ENCODE peak calls at places on chromosomes 6 and 20, in four cellular contexts. One of them, this sample, is unnamed.

GRCh38 chr20:44394520-44395182 is 39.2 kb downstream of the HNF4A start:
- DNase-seq in mesendoderm: no peak
- DNase-seq in stimulated activated CD8-positive, alpha-beta memory T cell treated with anti-CD3 and anti-CD28 coated beads, Interleukin-15, amount 100 ng/mL, for 24 hours: no peak
- DNase-seq in activated effector memory CD4-positive, alpha-beta T cell treated with Interleukin-2 at 50 U/mL for 16 hours: no peak
- DNase-seq in this sample: no peak

GRCh38 chr6:128487746-128488145 is 32.7 kb downstream of the PTPRK start:
- DNase-seq in mesendoderm: no peak
- DNase-seq in stimulated activated CD8-positive, alpha-beta memory T cell treated with anti-CD3 and anti-CD28 coated beads, Interleukin-15, amount 100 ng/mL, for 24 hours: no peak
- DNase-seq in activated effector memory CD4-positive, alpha-beta T cell treated with Interleukin-2 at 50 U/mL for 16 hours: no peak
- DNase-seq in this sample: peak; percentile 91

GRCh38 chr6:42368156-42368555 is 83.6 kb downstream of the TRERF1 start:
- DNase-seq in mesendoderm: no peak
- DNase-seq in stimulated activated CD8-positive, alpha-beta memory T cell treated with anti-CD3 and anti-CD28 coated beads, Interleukin-15, amount 100 ng/mL, for 24 hours: no peak
- DNase-seq in activated effector memory CD4-positive, alpha-beta T cell treated with Interleukin-2 at 50 U/mL for 16 hours: peak; percentile 42
- DNase-seq in this sample: no peak

GRCh38 chr20:25043499-25044260 is 14.3 kb downstream of the ACSS1 start:
- DNase-seq in mesendoderm: no peak
- DNase-seq in stimulated activated CD8-positive, alpha-beta memory T cell treated with anti-CD3 and anti-CD28 coated beads, Interleukin-15, amount 100 ng/mL, for 24 hours: no peak
- DNase-seq in activated effector memory CD4-positive, alpha-beta T cell treated with Interleukin-2 at 50 U/mL for 16 hours: no peak
- DNase-seq in this sample: no peak

GRCh38 chr6:122624853-122625252 is 14.6 kb downstream of the PKIB start:
- DNase-seq in mesendoderm: no peak
- DNase-seq in stimulated activated CD8-positive, alpha-beta memory T cell treated with anti-CD3 and anti-CD28 coated beads, Interleukin-15, amount 100 ng/mL, for 24 hours: no peak
- DNase-seq in activated effector memory CD4-positive, alpha-beta T cell treated with Interleukin-2 at 50 U/mL for 16 hours: no peak
- DNase-seq in this sample: no peak

GRCh38 chr6:32190054-32190945 is at the start of gene PBX2:
- DNase-seq in mesendoderm: peak; percentile 96
- DNase-seq in stimulated activated CD8-positive, alpha-beta memory T cell treated with anti-CD3 and anti-CD28 coated beads, Interleukin-15, amount 100 ng/mL, for 24 hours: peak; percentile 39
- DNase-seq in activated effector memory CD4-positive, alpha-beta T cell treated with Interleukin-2 at 50 U/mL for 16 hours: peak; percentile 77
- DNase-seq in this sample: peak; percentile 69

GRCh38 chr6:16179063-16179462 is 50.2 kb downstream of the MYLIP start:
- DNase-seq in mesendoderm: no peak
- DNase-seq in stimulated activated CD8-positive, alpha-beta memory T cell treated with anti-CD3 and anti-CD28 coated beads, Interleukin-15, amount 100 ng/mL, for 24 hours: no peak
- DNase-seq in activated effector memory CD4-positive, alpha-beta T cell treated with Interleukin-2 at 50 U/mL for 16 hours: no peak
- DNase-seq in this sample: no peak

GRCh38 chr6:85449818-85450577 is at the start of gene NT5E:
- DNase-seq in mesendoderm: peak; percentile 78
- DNase-seq in stimulated activated CD8-positive, alpha-beta memory T cell treated with anti-CD3 and anti-CD28 coated beads, Interleukin-15, amount 100 ng/mL, for 24 hours: peak; percentile 34
- DNase-seq in activated effector memory CD4-positive, alpha-beta T cell treated with Interleukin-2 at 50 U/mL for 16 hours: no peak
- DNase-seq in this sample: peak; percentile 67

GRCh38 chr6:112475083-112475482 is 128.0 kb downstream of the RFPL4B start:
- DNase-seq in mesendoderm: no peak
- DNase-seq in stimulated activated CD8-positive, alpha-beta memory T cell treated with anti-CD3 and anti-CD28 coated beads, Interleukin-15, amount 100 ng/mL, for 24 hours: no peak
- DNase-seq in activated effector memory CD4-positive, alpha-beta T cell treated with Interleukin-2 at 50 U/mL for 16 hours: no peak
- DNase-seq in this sample: no peak

GRCh38 chr20:61948586-61949362 is 116.9 kb downstream of the TAF4 start:
- DNase-seq in mesendoderm: no peak
- DNase-seq in stimulated activated CD8-positive, alpha-beta memory T cell treated with anti-CD3 and anti-CD28 coated beads, Interleukin-15, amount 100 ng/mL, for 24 hours: no peak
- DNase-seq in activated effector memory CD4-positive, alpha-beta T cell treated with Interleukin-2 at 50 U/mL for 16 hours: no peak
- DNase-seq in this sample: no peak

GRCh38 chr6:108621117-108621516 is 60.4 kb downstream of the FOXO3 start:
- DNase-seq in mesendoderm: peak; percentile 73
- DNase-seq in stimulated activated CD8-positive, alpha-beta memory T cell treated with anti-CD3 and anti-CD28 coated beads, Interleukin-15, amount 100 ng/mL, for 24 hours: no peak
- DNase-seq in activated effector memory CD4-positive, alpha-beta T cell treated with Interleukin-2 at 50 U/mL for 16 hours: no peak
- DNase-seq in this sample: peak; percentile 79

GRCh38 chr6:28239636-28240035 is 12.4 kb downstream of the ZKSCAN4 start:
- DNase-seq in mesendoderm: no peak
- DNase-seq in stimulated activated CD8-positive, alpha-beta memory T cell treated with anti-CD3 and anti-CD28 coated beads, Interleukin-15, amount 100 ng/mL, for 24 hours: no peak
- DNase-seq in activated effector memory CD4-positive, alpha-beta T cell treated with Interleukin-2 at 50 U/mL for 16 hours: no peak
- DNase-seq in this sample: no peak

GRCh38 chr20:57782631-57783041 is 72.8 kb upstream of the PMEPA1 start:
- DNase-seq in mesendoderm: no peak
- DNase-seq in stimulated activated CD8-positive, alpha-beta memory T cell treated with anti-CD3 and anti-CD28 coated beads, Interleukin-15, amount 100 ng/mL, for 24 hours: no peak
- DNase-seq in activated effector memory CD4-positive, alpha-beta T cell treated with Interleukin-2 at 50 U/mL for 16 hours: no peak
- DNase-seq in this sample: no peak

GRCh38 chr20:60143450-60143849 is 185.2 kb downstream of the CDH26 start:
- DNase-seq in mesendoderm: no peak
- DNase-seq in stimulated activated CD8-positive, alpha-beta memory T cell treated with anti-CD3 and anti-CD28 coated beads, Interleukin-15, amount 100 ng/mL, for 24 hours: no peak
- DNase-seq in activated effector memory CD4-positive, alpha-beta T cell treated with Interleukin-2 at 50 U/mL for 16 hours: no peak
- DNase-seq in this sample: no peak

GRCh38 chr20:38581013-38581412 is at the start of gene ADIG:
- DNase-seq in mesendoderm: no peak
- DNase-seq in stimulated activated CD8-positive, alpha-beta memory T cell treated with anti-CD3 and anti-CD28 coated beads, Interleukin-15, amount 100 ng/mL, for 24 hours: no peak
- DNase-seq in activated effector memory CD4-positive, alpha-beta T cell treated with Interleukin-2 at 50 U/mL for 16 hours: no peak
- DNase-seq in this sample: no peak

GRCh38 chr6:141824258-141824795 is 308.4 kb upstream of the GJE1 start:
- DNase-seq in mesendoderm: no peak
- DNase-seq in stimulated activated CD8-positive, alpha-beta memory T cell treated with anti-CD3 and anti-CD28 coated beads, Interleukin-15, amount 100 ng/mL, for 24 hours: no peak
- DNase-seq in activated effector memory CD4-positive, alpha-beta T cell treated with Interleukin-2 at 50 U/mL for 16 hours: no peak
- DNase-seq in this sample: no peak

GRCh38 chr6:12587096-12587495 is 129.5 kb upstream of the PHACTR1 start:
- DNase-seq in mesendoderm: no peak
- DNase-seq in stimulated activated CD8-positive, alpha-beta memory T cell treated with anti-CD3 and anti-CD28 coated beads, Interleukin-15, amount 100 ng/mL, for 24 hours: no peak
- DNase-seq in activated effector memory CD4-positive, alpha-beta T cell treated with Interleukin-2 at 50 U/mL for 16 hours: no peak
- DNase-seq in this sample: no peak

GRCh38 chr6:82385961-82386360 is 22.3 kb downstream of the TPBG start:
- DNase-seq in mesendoderm: no peak
- DNase-seq in stimulated activated CD8-positive, alpha-beta memory T cell treated with anti-CD3 and anti-CD28 coated beads, Interleukin-15, amount 100 ng/mL, for 24 hours: no peak
- DNase-seq in activated effector memory CD4-positive, alpha-beta T cell treated with Interleukin-2 at 50 U/mL for 16 hours: no peak
- DNase-seq in this sample: no peak

GRCh38 chr6:163354085-163354484 is 60.4 kb upstream of the QKI start:
- DNase-seq in mesendoderm: peak; percentile 72
- DNase-seq in stimulated activated CD8-positive, alpha-beta memory T cell treated with anti-CD3 and anti-CD28 coated beads, Interleukin-15, amount 100 ng/mL, for 24 hours: no peak
- DNase-seq in activated effector memory CD4-positive, alpha-beta T cell treated with Interleukin-2 at 50 U/mL for 16 hours: no peak
- DNase-seq in this sample: peak; percentile 48

GRCh38 chr6:51515052-51515402 is 572.4 kb downstream of the PKHD1 start:
- DNase-seq in mesendoderm: no peak
- DNase-seq in stimulated activated CD8-positive, alpha-beta memory T cell treated with anti-CD3 and anti-CD28 coated beads, Interleukin-15, amount 100 ng/mL, for 24 hours: no peak
- DNase-seq in activated effector memory CD4-positive, alpha-beta T cell treated with Interleukin-2 at 50 U/mL for 16 hours: no peak
- DNase-seq in this sample: no peak

GRCh38 chr6:73519943-73520687 is 717 bp downstream of the EEF1A1 start:
- DNase-seq in mesendoderm: peak; percentile 87
- DNase-seq in stimulated activated CD8-positive, alpha-beta memory T cell treated with anti-CD3 and anti-CD28 coated beads, Interleukin-15, amount 100 ng/mL, for 24 hours: peak; percentile 68
- DNase-seq in activated effector memory CD4-positive, alpha-beta T cell treated with Interleukin-2 at 50 U/mL for 16 hours: peak; percentile 66
- DNase-seq in this sample: peak; percentile 58

GRCh38 chr6:12648171-12648570 is 68.4 kb upstream of the PHACTR1 start:
- DNase-seq in mesendoderm: no peak
- DNase-seq in stimulated activated CD8-positive, alpha-beta memory T cell treated with anti-CD3 and anti-CD28 coated beads, Interleukin-15, amount 100 ng/mL, for 24 hours: no peak
- DNase-seq in activated effector memory CD4-positive, alpha-beta T cell treated with Interleukin-2 at 50 U/mL for 16 hours: no peak
- DNase-seq in this sample: no peak

GRCh38 chr6:111808493-111808892 is 64.8 kb downstream of the FYN start:
- DNase-seq in mesendoderm: no peak
- DNase-seq in stimulated activated CD8-positive, alpha-beta memory T cell treated with anti-CD3 and anti-CD28 coated beads, Interleukin-15, amount 100 ng/mL, for 24 hours: no peak
- DNase-seq in activated effector memory CD4-positive, alpha-beta T cell treated with Interleukin-2 at 50 U/mL for 16 hours: no peak
- DNase-seq in this sample: no peak

GRCh38 chr20:36353740-36354139 is 47.6 kb downstream of the DLGAP4 start:
- DNase-seq in mesendoderm: no peak
- DNase-seq in stimulated activated CD8-positive, alpha-beta memory T cell treated with anti-CD3 and anti-CD28 coated beads, Interleukin-15, amount 100 ng/mL, for 24 hours: no peak
- DNase-seq in activated effector memory CD4-positive, alpha-beta T cell treated with Interleukin-2 at 50 U/mL for 16 hours: no peak
- DNase-seq in this sample: no peak

GRCh38 chr20:16004108-16004854 is 569.0 kb downstream of the KIF16B start:
- DNase-seq in mesendoderm: no peak
- DNase-seq in stimulated activated CD8-positive, alpha-beta memory T cell treated with anti-CD3 and anti-CD28 coated beads, Interleukin-15, amount 100 ng/mL, for 24 hours: no peak
- DNase-seq in activated effector memory CD4-positive, alpha-beta T cell treated with Interleukin-2 at 50 U/mL for 16 hours: no peak
- DNase-seq in this sample: no peak

GRCh38 chr6:119879731-119880130 is 530.2 kb upstream of the MAN1A1 start:
- DNase-seq in mesendoderm: no peak
- DNase-seq in stimulated activated CD8-positive, alpha-beta memory T cell treated with anti-CD3 and anti-CD28 coated beads, Interleukin-15, amount 100 ng/mL, for 24 hours: no peak
- DNase-seq in activated effector memory CD4-positive, alpha-beta T cell treated with Interleukin-2 at 50 U/mL for 16 hours: no peak
- DNase-seq in this sample: no peak

GRCh38 chr20:60055740-60056139 is 97.5 kb downstream of the CDH26 start:
- DNase-seq in mesendoderm: no peak
- DNase-seq in stimulated activated CD8-positive, alpha-beta memory T cell treated with anti-CD3 and anti-CD28 coated beads, Interleukin-15, amount 100 ng/mL, for 24 hours: no peak
- DNase-seq in activated effector memory CD4-positive, alpha-beta T cell treated with Interleukin-2 at 50 U/mL for 16 hours: peak; percentile 40
- DNase-seq in this sample: no peak

GRCh38 chr6:11242709-11243108 is 10.2 kb upstream of the NEDD9 start:
- DNase-seq in mesendoderm: no peak
- DNase-seq in stimulated activated CD8-positive, alpha-beta memory T cell treated with anti-CD3 and anti-CD28 coated beads, Interleukin-15, amount 100 ng/mL, for 24 hours: no peak
- DNase-seq in activated effector memory CD4-positive, alpha-beta T cell treated with Interleukin-2 at 50 U/mL for 16 hours: no peak
- DNase-seq in this sample: no peak

GRCh38 chr20:324177-325042 is 942 bp upstream of the SOX12 start:
- DNase-seq in mesendoderm: peak; percentile 96
- DNase-seq in stimulated activated CD8-positive, alpha-beta memory T cell treated with anti-CD3 and anti-CD28 coated beads, Interleukin-15, amount 100 ng/mL, for 24 hours: peak; percentile 84
- DNase-seq in activated effector memory CD4-positive, alpha-beta T cell treated with Interleukin-2 at 50 U/mL for 16 hours: peak; percentile 83
- DNase-seq in this sample: peak; percentile 73

GRCh38 chr6:107337342-107337741 is 122.0 kb downstream of the PDSS2 start:
- DNase-seq in mesendoderm: no peak
- DNase-seq in stimulated activated CD8-positive, alpha-beta memory T cell treated with anti-CD3 and anti-CD28 coated beads, Interleukin-15, amount 100 ng/mL, for 24 hours: no peak
- DNase-seq in activated effector memory CD4-positive, alpha-beta T cell treated with Interleukin-2 at 50 U/mL for 16 hours: no peak
- DNase-seq in this sample: no peak

GRCh38 chr20:49400410-49400809 is 82.1 kb downstream of the KCNB1 start:
- DNase-seq in mesendoderm: no peak
- DNase-seq in stimulated activated CD8-positive, alpha-beta memory T cell treated with anti-CD3 and anti-CD28 coated beads, Interleukin-15, amount 100 ng/mL, for 24 hours: no peak
- DNase-seq in activated effector memory CD4-positive, alpha-beta T cell treated with Interleukin-2 at 50 U/mL for 16 hours: no peak
- DNase-seq in this sample: no peak

GRCh38 chr20:21554985-21555384 is 41.1 kb upstream of the NKX2-2 start:
- DNase-seq in mesendoderm: no peak
- DNase-seq in stimulated activated CD8-positive, alpha-beta memory T cell treated with anti-CD3 and anti-CD28 coated beads, Interleukin-15, amount 100 ng/mL, for 24 hours: no peak
- DNase-seq in activated effector memory CD4-positive, alpha-beta T cell treated with Interleukin-2 at 50 U/mL for 16 hours: no peak
- DNase-seq in this sample: no peak

GRCh38 chr6:11644601-11645000 is 107.1 kb downstream of the TMEM170B start:
- DNase-seq in mesendoderm: no peak
- DNase-seq in stimulated activated CD8-positive, alpha-beta memory T cell treated with anti-CD3 and anti-CD28 coated beads, Interleukin-15, amount 100 ng/mL, for 24 hours: no peak
- DNase-seq in activated effector memory CD4-positive, alpha-beta T cell treated with Interleukin-2 at 50 U/mL for 16 hours: no peak
- DNase-seq in this sample: no peak